ENCODE peak calls at places on chromosome 20, in seven cellular contexts. U, Y, D, K, A, W and L are unnamed samples.
A peak's percentile ranks its signal among the peaks of the same experiment; 100 is the strongest.

GRCh38 chr20:10228330-10228729 is 9.7 kb downstream of the SNAP25 start:
- DNase-seq in A (no peak), K (no peak), U (no peak), W (no peak), Y (no peak), D (peak; percentile 61), L (no peak)

GRCh38 chr20:63968136-63968927 is 1.4 kb downstream of the ZNF512B start:
- DNase-seq in Y (peak; percentile 70), U (no peak), D (no peak), K (peak; percentile 20), A (peak; percentile 21), W (no peak), L (no peak)

GRCh38 chr20:9627219-9627618 is 112.8 kb downstream of the LAMP5 start:
- DNase-seq in K (no peak), U (no peak), D (no peak), W (no peak), Y (no peak), A (no peak), L (no peak)

GRCh38 chr20:6157345-6157744 is 34.5 kb upstream of the FERMT1 start:
- DNase-seq in K (no peak), W (no peak), A (no peak), D (no peak), U (no peak), Y (no peak), L (no peak)

GRCh38 chr20:17210387-17210786 is 16.5 kb upstream of the PCSK2 start:
- DNase-seq in U (no peak), A (no peak), W (no peak), K (no peak), Y (no peak), D (no peak), L (no peak)

GRCh38 chr20:43023836-43024235 is 165.9 kb downstream of the PTPRT start:
- DNase-seq in Y (no peak), K (no peak), D (no peak), U (no peak), A (no peak), W (no peak), L (no peak)

GRCh38 chr20:11229772-11230171 is 556.0 kb upstream of the JAG1 start:
- DNase-seq in W (no peak), K (peak; percentile 39), U (no peak), D (no peak), A (no peak), Y (no peak), L (peak; percentile 15)

GRCh38 chr20:50516180-50516934 is 6.2 kb downstream of the PTPN1 start:
- DNase-seq in W (no peak), Y (no peak), U (no peak), D (no peak), K (no peak), A (no peak), L (no peak)

GRCh38 chr20:44621939-44622338 is 29.6 kb downstream of the ADA start:
- DNase-seq in Y (no peak), D (no peak), A (no peak), U (no peak), W (no peak), K (no peak), L (no peak)

GRCh38 chr20:53578492-53579222 is 15.0 kb downstream of the ZNF217 start:
- DNase-seq in Y (no peak), K (peak; percentile 45), W (peak; percentile 75), D (peak; percentile 94), A (no peak), U (peak; percentile 11), L (peak; percentile 95)

GRCh38 chr20:62925420-62926228 is 681 bp downstream of the DIDO1 start:
- DNase-seq in A (peak; percentile 41), U (no peak), Y (no peak), D (no peak), K (no peak), W (no peak), L (no peak)

GRCh38 chr20:47358052-47358671 is 1.7 kb upstream of the ZMYND8 start:
- DNase-seq in A (peak; percentile 5), W (no peak), U (no peak), D (peak; percentile 67), K (no peak), Y (no peak), L (no peak)

GRCh38 chr20:47356220-47356525 is 326 bp downstream of the ZMYND8 start:
- DNase-seq in Y (no peak), D (no peak), K (no peak), A (no peak), W (no peak), U (no peak), L (no peak)

GRCh38 chr20:47357296-47358051 is 975 bp upstream of the ZMYND8 start:
- DNase-seq in U (peak; percentile 49), K (peak; percentile 86), D (peak; percentile 100), A (peak; percentile 90), Y (peak; percentile 95), W (peak; percentile 96), L (peak; percentile 66)

GRCh38 chr20:47355489-47356219 is 845 bp downstream of the ZMYND8 start:
- DNase-seq in W (no peak), Y (no peak), A (peak; percentile 6), U (no peak), K (no peak), D (no peak), L (no peak)

DNA sequence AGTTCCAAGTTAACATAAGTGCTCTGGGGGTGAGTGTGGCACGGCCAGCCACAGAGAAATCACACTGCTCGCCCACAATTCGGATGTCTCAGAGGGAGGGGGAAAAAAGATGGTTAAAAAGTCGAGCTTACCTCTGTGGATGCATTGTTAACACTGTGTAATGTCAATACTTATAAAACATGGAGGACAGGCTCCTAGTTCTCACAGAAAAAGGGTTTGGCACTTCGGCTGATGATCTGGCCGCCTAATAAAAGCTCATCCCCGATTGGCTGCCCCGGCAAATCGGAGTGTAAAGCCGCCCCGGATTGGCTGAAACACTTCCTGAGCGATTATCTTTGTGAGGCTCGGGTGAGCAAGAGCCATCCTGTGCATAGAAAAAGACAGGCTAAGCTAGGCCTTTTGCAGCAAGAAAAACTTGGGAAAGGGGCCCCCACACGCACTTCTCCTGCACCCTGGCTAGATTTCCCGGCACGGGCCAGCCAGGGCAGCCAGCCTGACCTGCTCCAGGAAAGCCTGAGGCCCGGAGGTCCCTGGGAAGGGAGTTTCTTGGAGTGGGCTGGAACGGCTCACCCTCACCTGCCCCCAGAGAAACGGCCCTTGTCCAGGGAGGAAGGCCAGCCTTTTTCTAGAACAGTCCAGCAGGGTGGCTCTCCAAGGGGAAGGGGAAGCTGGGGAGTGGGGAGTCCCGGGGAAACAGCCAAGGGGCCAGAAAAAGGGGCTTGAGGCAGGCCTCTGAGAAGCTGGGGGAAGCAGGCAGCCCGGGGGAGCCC is at the start of gene ZMYND8:
- DNase-seq in A (peak; percentile 81), W (peak; percentile 99), Y (peak; percentile 95), U (peak; percentile 49), D (peak; percentile 99), K (peak; percentile 97), L (peak; percentile 97)
- TF ChIP-seq POLR2A in A (peak; percentile 52), W (no peak), Y (no peak), U (no peak), D (peak; percentile 66), K (no peak), L (peak; percentile 69)

DNA sequence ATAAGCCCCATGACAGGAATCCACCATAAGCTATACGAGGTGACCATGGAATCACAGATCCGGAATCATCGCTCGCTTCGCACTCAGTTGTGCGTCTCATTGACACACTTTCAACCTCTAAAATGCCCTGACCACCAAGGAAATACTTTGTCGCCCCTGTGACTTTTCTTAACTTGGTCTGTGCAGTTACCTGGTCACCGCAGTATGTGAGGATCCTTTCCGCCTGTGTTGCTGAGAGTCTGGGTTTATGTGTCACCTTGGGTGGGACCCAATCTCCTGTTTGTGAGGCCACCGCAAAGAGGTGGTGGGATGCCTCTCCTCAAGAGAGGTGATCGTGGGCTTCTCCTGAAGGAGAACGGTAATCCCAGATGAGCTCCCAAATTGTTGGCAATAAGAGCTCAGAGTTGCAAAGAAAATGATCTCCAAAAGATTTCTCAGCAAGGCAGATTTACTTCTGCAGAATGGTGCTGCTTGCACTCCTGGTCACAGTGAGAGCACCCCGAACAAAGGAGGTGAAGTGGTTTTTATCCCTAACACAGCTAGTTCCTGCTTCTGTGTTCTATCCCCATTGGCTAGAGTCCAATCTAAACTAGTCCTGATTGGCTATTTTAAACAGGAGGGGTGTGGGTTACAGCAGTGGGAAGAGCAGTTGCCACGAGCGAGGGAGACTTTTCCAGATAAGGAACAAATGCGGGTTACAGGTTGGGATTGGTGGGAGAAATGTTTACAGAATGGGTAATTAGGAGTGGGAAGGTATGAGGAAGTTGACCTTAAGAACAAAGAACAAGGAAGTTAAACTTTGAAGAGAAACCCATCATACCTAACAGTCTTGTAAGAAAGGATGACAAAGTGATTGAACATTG is 9.1 kb upstream of the ZNFX1 start:
- DNase-seq in D (peak; percentile 79), W (no peak), A (no peak), U (no peak), K (no peak), Y (no peak), L (no peak)
- TF ChIP-seq POLR2A in D (no peak), W (no peak), A (no peak), U (no peak), K (no peak), Y (no peak), L (no peak)

GRCh38 chr20:31809656-31810055 is 9.5 kb upstream of the MYLK2 start:
- DNase-seq in K (no peak), A (no peak), W (no peak), D (no peak), U (no peak), Y (no peak), L (no peak)

GRCh38 chr20:31801511-31801910 is 17.6 kb upstream of the MYLK2 start:
- DNase-seq in Y (no peak), K (no peak), W (no peak), A (no peak), D (no peak), U (no peak), L (no peak)

GRCh38 chr20:31808481-31808880 is 10.7 kb upstream of the MYLK2 start:
- DNase-seq in W (no peak), D (no peak), A (no peak), Y (no peak), K (no peak), U (no peak), L (no peak)

GRCh38 chr20:31806564-31807355 is 12.4 kb upstream of the MYLK2 start:
- DNase-seq in U (no peak), K (no peak), A (no peak), W (no peak), D (no peak), Y (no peak), L (no peak)

DNA sequence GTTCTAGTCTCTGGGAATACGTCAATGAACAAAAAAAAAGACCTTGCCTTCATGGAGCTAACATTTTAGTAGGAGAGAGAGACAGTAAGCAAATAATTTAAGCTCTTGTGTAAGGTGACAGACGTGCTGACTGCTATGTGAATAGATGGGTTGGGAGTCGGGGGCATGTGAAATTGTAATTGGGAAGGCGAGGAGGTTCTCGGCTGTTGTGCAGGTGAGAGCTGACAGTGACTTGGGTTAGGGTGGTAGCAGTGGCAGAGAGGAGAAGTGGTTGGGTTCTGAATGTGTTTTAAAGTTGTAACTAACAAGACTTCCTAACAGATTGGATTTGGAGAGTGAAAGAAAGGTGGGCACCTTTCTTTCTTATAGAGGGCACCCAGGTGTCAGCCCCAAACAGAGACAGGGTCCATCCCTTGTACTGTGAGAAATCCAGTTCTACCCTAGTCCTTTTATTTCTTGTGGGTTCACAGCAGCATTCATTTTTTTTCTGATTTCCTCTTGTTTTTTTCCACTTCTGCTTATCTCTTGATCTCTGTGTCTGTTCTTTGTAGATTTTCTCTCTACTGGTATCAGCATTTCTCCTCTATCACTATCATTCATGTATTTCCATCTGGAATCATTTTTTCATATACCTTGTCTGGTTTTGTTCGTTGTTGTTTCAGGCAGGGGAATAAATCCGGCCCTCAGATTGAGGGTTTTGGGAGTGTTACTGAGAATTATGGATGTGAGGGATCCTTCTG is 15.4 kb upstream of the MYLK2 start:
- DNase-seq in K (no peak), W (no peak), A (no peak), Y (no peak), D (no peak), U (no peak), L (no peak)
- TF ChIP-seq POLR2A in K (no peak), W (no peak), A (no peak), Y (no peak), D (no peak), U (no peak), L (no peak)

GRCh38 chr20:23257848-23258746 is 92.5 kb upstream of the NXT1 start:
- DNase-seq in W (no peak), D (no peak), A (no peak), Y (no peak), U (no peak), K (no peak), L (no peak)
- TF ChIP-seq POLR2A in W (no peak), D (no peak), A (no peak), Y (no peak), U (no peak), K (no peak), L (no peak)